ENCODE peak calls at places on chromosomes 1 and 21, in ten cellular contexts. A is IMR-90, O is hepatocyte, J is left ventricle myocardium inferior, V is lung, C is psoas muscle, F is ovary, S is left lung, I is right cardiac atrium, D is thoracic aorta. H is an unnamed sample.

GRCh38 chr1:198669023-198669698 is 30.3 kb downstream of the PTPRC start:
- DNase-seq in D (no peak), F (no peak), O (peak; percentile 9), S (no peak), J (no peak), V (no peak), A (peak; percentile 95), C (no peak), I (no peak), H (peak; percentile 89)

GRCh38 chr1:25568090-25568833 is 24.9 kb downstream of the LDLRAP1 start:
- DNase-seq in V (no peak), F (peak; percentile 55), I (no peak), S (no peak), O (peak; percentile 64), C (peak; percentile 83), D (peak; percentile 51), J (no peak), A (peak; percentile 63), H (peak; percentile 96)

GRCh38 chr1:84481317-84481716 is 2.3 kb downstream of the RPF1 start:
- DNase-seq in F (no peak), O (no peak), I (no peak), S (no peak), D (no peak), J (no peak), A (no peak), C (no peak), V (no peak), H (no peak)

GRCh38 chr1:174743654-174744561 is 255.8 kb upstream of the CACYBP start:
- DNase-seq in A (peak; percentile 63), I (no peak), O (peak; percentile 54), F (no peak), S (no peak), J (no peak), C (no peak), V (no peak), D (no peak), H (peak; percentile 39)

GRCh38 chr1:207049974-207050391 is 1.0 kb downstream of the YOD1 start:
- DNase-seq in C (no peak), O (peak; percentile 78), I (no peak), D (no peak), V (no peak), S (no peak), J (no peak), F (no peak), A (peak; percentile 53), H (peak; percentile 17)

GRCh38 chr1:165895451-165895871 is 68.0 kb downstream of the UCK2 start:
- DNase-seq in F (no peak), D (no peak), V (no peak), I (no peak), C (no peak), S (no peak), A (peak; percentile 80), O (no peak), J (no peak), H (no peak)

GRCh38 chr1:74334147-74334546 is 99.0 kb downstream of the TNNI3K start:
- DNase-seq in S (no peak), I (no peak), A (peak; percentile 31), D (no peak), F (no peak), J (no peak), O (no peak), C (no peak), V (no peak), H (no peak)

GRCh38 chr1:86866665-86867064 is 47.3 kb downstream of the SELENOF start:
- DNase-seq in A (peak; percentile 87), S (no peak), C (no peak), I (no peak), V (no peak), J (no peak), D (no peak), F (no peak), O (no peak), H (peak; percentile 33)

GRCh38 chr1:4702927-4703326 is 48.5 kb downstream of the AJAP1 start:
- DNase-seq in A (no peak), V (no peak), S (no peak), I (no peak), J (no peak), D (no peak), F (no peak), C (peak; percentile 75), O (no peak), H (peak; percentile 97)

GRCh38 chr1:230857822-230858221 is 10.5 kb downstream of the C1orf198 start:
- DNase-seq in A (peak; percentile 70), C (no peak), S (no peak), F (no peak), J (no peak), O (no peak), D (no peak), I (no peak), V (no peak), H (no peak)

GRCh38 chr1:28102169-28102568 is 13.8 kb upstream of the EYA3 start:
- DNase-seq in V (no peak), C (no peak), O (no peak), F (no peak), A (no peak), S (no peak), I (no peak), D (no peak), J (no peak), H (no peak)

GRCh38 chr1:153203130-153203529 is at the start of gene LELP1:
- DNase-seq in V (no peak), D (no peak), J (no peak), S (no peak), A (no peak), F (no peak), I (no peak), O (no peak), C (no peak), H (no peak)

GRCh38 chr1:72009756-72010441 is 272.4 kb downstream of the NEGR1 start:
- DNase-seq in C (no peak), A (no peak), F (no peak), I (no peak), V (no peak), D (no peak), O (peak; percentile 16), J (no peak), S (no peak), H (peak; percentile 6)

GRCh38 chr21:38809170-38809878 is 3.6 kb downstream of the ETS2 start:
- DNase-seq in C (no peak), F (no peak), I (no peak), V (no peak), D (no peak), O (no peak), S (no peak), A (no peak), J (no peak), H (no peak)

GRCh38 chr1:218480691-218481099 is 135.6 kb downstream of the TGFB2 start:
- DNase-seq in C (no peak), O (no peak), I (no peak), J (no peak), V (no peak), F (no peak), A (peak; percentile 95), D (no peak), S (no peak), H (peak; percentile 96)

GRCh38 chr1:48676822-48677221 is 99.9 kb downstream of the BEND5 start:
- DNase-seq in S (no peak), D (no peak), A (no peak), F (no peak), O (no peak), I (no peak), J (no peak), C (no peak), V (no peak), H (no peak)

GRCh38 chr1:12619396-12620141 is 1.6 kb upstream of the DHRS3 start:
- DNase-seq in D (no peak), J (peak; percentile 88), O (peak; percentile 94), S (peak; percentile 84), A (peak; percentile 87), I (peak; percentile 94), C (peak; percentile 91), V (peak; percentile 87), F (peak; percentile 91), H (no peak)

GRCh38 chr1:28510350-28511223 is 4.7 kb downstream of the RCC1 start:
- DNase-seq in V (no peak), F (no peak), I (no peak), C (no peak), S (no peak), A (peak; percentile 52), J (no peak), O (no peak), D (no peak), H (peak; percentile 71)

GRCh38 chr21:38067086-38067739 is 151.0 kb upstream of the KCNJ6 start:
- DNase-seq in O (no peak), J (no peak), F (no peak), A (no peak), C (no peak), I (no peak), D (no peak), V (no peak), S (no peak), H (no peak)

GRCh38 chr1:30905403-30905802 is 3.2 kb downstream of the SDC3 start:
- DNase-seq in A (no peak), I (no peak), C (no peak), D (no peak), F (no peak), V (no peak), J (no peak), O (no peak), S (no peak), H (no peak)
- H3K4me1 ChIP-seq in A (peaks cover 45% of the 10 kb centered on the region), I (peaks cover 14% of the 10 kb centered on the region), C (no peaks in the 10 kb centered on the region), D (peaks cover 78% of the 10 kb centered on the region), F (peaks cover 15% of the 10 kb centered on the region), V (peaks cover 37% of the 10 kb centered on the region), J (peaks cover 60% of the 10 kb centered on the region), O (peaks cover 23% of the 10 kb centered on the region), S (peaks cover 53% of the 10 kb centered on the region), H (peaks cover 5% of the 10 kb centered on the region)

GRCh38 chr21:41068411-41069304 is 99.3 kb upstream of the BACE2 start:
- DNase-seq in C (peak; percentile 83), V (peak; percentile 79), D (peak; percentile 43), J (peak; percentile 80), O (peak; percentile 93), F (peak; percentile 76), S (peak; percentile 74), A (peak; percentile 23), I (peak; percentile 93), H (peak; percentile 37)
- H3K4me1 ChIP-seq in C (no peaks in the 10 kb centered on the region), V (no peaks in the 10 kb centered on the region), D (peaks cover 6% of the 10 kb centered on the region), J (peaks cover 12% of the 10 kb centered on the region), O (no peaks in the 10 kb centered on the region), F (no peaks in the 10 kb centered on the region), S (peaks cover 8% of the 10 kb centered on the region), A (no peaks in the 10 kb centered on the region), I (no peaks in the 10 kb centered on the region), H (no peaks in the 10 kb centered on the region)

GRCh38 chr1:94422115-94422820 is 4.1 kb downstream of the ABCD3 start:
- DNase-seq in O (no peak), F (no peak), A (peak; percentile 24), S (no peak), V (no peak), D (no peak), J (no peak), I (no peak), C (no peak), H (peak; percentile 72)
- H3K4me1 ChIP-seq in O (peaks cover 25% of the 10 kb centered on the region), F (peaks cover 1% of the 10 kb centered on the region), A (peaks cover 5% of the 10 kb centered on the region), S (peaks cover 71% of the 10 kb centered on the region), V (peaks cover 5% of the 10 kb centered on the region), D (peaks cover 27% of the 10 kb centered on the region), J (peaks cover 88% of the 10 kb centered on the region), I (peaks cover 2% of the 10 kb centered on the region), C (peaks cover 38% of the 10 kb centered on the region), H (peaks cover 32% of the 10 kb centered on the region)

DNA sequence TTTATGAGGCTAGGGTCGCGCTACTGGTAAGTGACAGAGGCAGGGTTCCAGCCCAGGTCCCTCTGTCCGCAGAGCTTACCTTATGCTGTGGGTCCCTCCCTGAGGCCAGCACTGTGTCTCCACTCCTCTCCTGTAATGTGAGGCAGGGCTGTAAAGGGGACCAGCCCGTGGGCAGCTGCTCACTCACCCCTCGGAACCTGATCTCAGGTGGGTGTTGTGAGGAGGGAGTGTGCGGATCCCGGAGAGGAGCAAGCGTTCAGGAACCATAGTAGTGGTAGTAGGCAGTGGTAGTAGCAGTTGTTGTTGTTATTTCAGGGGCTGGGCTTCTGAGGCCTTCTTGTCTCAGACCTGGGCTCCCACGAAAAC is 1.7 kb downstream of the ZC3H12A start:
- DNase-seq in J (no peak), A (no peak), I (no peak), F (no peak), V (no peak), O (no peak), D (no peak), S (no peak), C (no peak), H (no peak)
- H3K4me1 ChIP-seq in J (peaks cover 96% of the 10 kb centered on the region), A (peaks cover 61% of the 10 kb centered on the region), I (peaks cover 39% of the 10 kb centered on the region), F (peaks cover 43% of the 10 kb centered on the region), V (peaks cover 43% of the 10 kb centered on the region), O (peaks cover 58% of the 10 kb centered on the region), D (peaks cover 84% of the 10 kb centered on the region), S (peaks cover 88% of the 10 kb centered on the region), C (peaks cover 74% of the 10 kb centered on the region), H (peaks cover 19% of the 10 kb centered on the region)